ENCODE peak calls at places on chromosomes 3 and 15, in nine cellular contexts. Q is ACHN, H is cerebellar cortex, N is SHP77 treated with DMSO at 0.1 percent for 48 hours, T is cardiac fibroblast, J is nucleus accumbens, R is iPS-NIHi11, B is stromal cell of bone marrow, X is progenitor cell of endocrine pancreas. W is an unnamed sample.

GRCh38 chr3:124118397-124118796 is 126.5 kb upstream of the ROPN1 start:
- DNase-seq in N (no peak), B (no peak), X (no peak), Q (no peak), H (no peak), R (no peak), J (no peak), T (peak; percentile 35), W (no peak)

GRCh38 chr3:131582438-131582837 is 79.7 kb upstream of the MRPL3 start:
- DNase-seq in X (no peak), B (no peak), Q (no peak), J (no peak), N (no peak), R (no peak), H (no peak), T (no peak), W (no peak)

GRCh38 chr15:59532770-59533379 is 78.7 kb upstream of the GCNT3 start:
- DNase-seq in H (peak; percentile 25), X (peak; percentile 12), R (peak; percentile 47), B (peak; percentile 13), N (peak; percentile 23), Q (peak; percentile 59), J (no peak), T (peak; percentile 67), W (peak; percentile 6)

GRCh38 chr15:41507820-41508290 is 5.8 kb downstream of the LTK start:
- DNase-seq in N (no peak), Q (no peak), T (no peak), R (peak; percentile 63), X (no peak), J (no peak), B (no peak), H (peak; percentile 64), W (no peak)

GRCh38 chr3:50671331-50671730 is 3.4 kb upstream of the DOCK3 start:
- DNase-seq in T (peak; percentile 81), R (no peak), H (peak; percentile 25), N (no peak), X (no peak), J (no peak), B (peak; percentile 78), Q (peak; percentile 65), W (no peak)

GRCh38 chr3:58572634-58573230 is 4.5 kb downstream of the FAM107A start:
- DNase-seq in H (no peak), N (no peak), J (no peak), T (no peak), R (no peak), B (no peak), Q (no peak), X (no peak), W (no peak)

GRCh38 chr3:194165619-194166018 is 29.7 kb downstream of the HES1 start:
- DNase-seq in Q (no peak), T (no peak), J (no peak), H (no peak), R (no peak), X (no peak), N (no peak), B (no peak), W (no peak)

GRCh38 chr3:95705786-95706418 is 1108.5 kb upstream of the EPHA6 start:
- DNase-seq in R (no peak), Q (peak; percentile 84), H (no peak), J (no peak), N (no peak), T (no peak), X (no peak), B (no peak), W (no peak)

GRCh38 chr15:74396445-74397238 is 29.2 kb upstream of the CYP11A1 start:
- DNase-seq in N (no peak), H (no peak), T (peak; percentile 90), Q (peak; percentile 72), J (no peak), B (no peak), R (no peak), X (no peak), W (no peak)

GRCh38 chr15:35994861-35995260 is 448.9 kb upstream of the DPH6 start:
- DNase-seq in R (no peak), X (no peak), B (no peak), H (peak; percentile 57), Q (no peak), J (no peak), T (no peak), N (no peak), W (no peak)

GRCh38 chr15:81567924-81568323 is 193.9 kb upstream of the TMC3 start:
- DNase-seq in N (no peak), B (no peak), J (no peak), Q (no peak), H (no peak), R (peak; percentile 12), X (no peak), T (no peak), W (no peak)

GRCh38 chr15:56996093-56996492 is 77.6 kb downstream of the TCF12 start:
- DNase-seq in J (no peak), H (no peak), Q (no peak), R (no peak), B (no peak), X (no peak), N (no peak), T (no peak), W (no peak)

GRCh38 chr3:38588995-38589937 is 60.2 kb downstream of the SCN5A start:
- DNase-seq in N (no peak), J (no peak), X (no peak), R (no peak), Q (no peak), H (no peak), T (no peak), B (no peak), W (no peak)

GRCh38 chr3:14042680-14043079 is 82.0 kb downstream of the CHCHD4 start:
- DNase-seq in H (no peak), N (no peak), R (no peak), X (no peak), Q (no peak), B (peak; percentile 18), T (peak; percentile 29), J (no peak), W (no peak)

GRCh38 chr15:58212909-58213526 is 74.8 kb downstream of the AQP9 start:
- DNase-seq in H (peak; percentile 32), J (no peak), T (peak; percentile 66), Q (peak; percentile 57), R (peak; percentile 69), N (no peak), B (no peak), X (no peak), W (peak; percentile 29)

GRCh38 chr3:196740476-196741400 is 1.1 kb downstream of the PAK2 start:
- DNase-seq in T (peak; percentile 70), J (peak; percentile 48), X (no peak), R (peak; percentile 37), H (peak; percentile 66), B (peak; percentile 30), Q (peak; percentile 63), N (no peak), W (peak; percentile 31)

GRCh38 chr15:69398541-69398940 is 15.6 kb upstream of the KIF23 start:
- DNase-seq in X (no peak), H (no peak), B (peak; percentile 37), T (peak; percentile 38), J (no peak), N (no peak), Q (no peak), R (no peak), W (no peak)